ENCODE peak calls at places on chromosomes 4 and X, in six cellular contexts. T is heart right ventricle; Z is CD8-positive, alpha-beta T cell; M is PC-9; J is gastrocnemius medialis; P is uterus. H is an unnamed sample. For H3K9me3, the result is how much of the 10 kb centered on the place peaks cover.

GRCh38 chr4:136927172-136927571 is 605.1 kb downstream of the PCDH18 start:
- DNase-seq in T (no peak), M (peak), P (no peak), J (no peak), Z (no peak), H (no peak)

GRCh38 chr4:84573738-84574720 is 8.9 kb upstream of the CDS1 start:
- DNase-seq in Z (no peak), J (no peak), M (peak), P (no peak), T (no peak), H (no peak)

GRCh38 chr4:7193040-7193958 is 961 bp downstream of the SORCS2 start:
- DNase-seq in J (no peak), Z (no peak), T (no peak), M (no peak), P (peak), H (no peak)

GRCh38 chr4:176436500-176436973 is 116.8 kb downstream of the SPCS3 start:
- DNase-seq in M (no peak), Z (no peak), P (no peak), T (no peak), J (no peak), H (no peak)

GRCh38 chr4:71130827-71131603 is 137.6 kb downstream of the DCK start:
- DNase-seq in T (no peak), Z (no peak), P (no peak), M (no peak), J (no peak), H (no peak)

GRCh38 chr4:147799986-147800555 is 68.2 kb downstream of the ARHGAP10 start:
- DNase-seq in M (no peak), T (no peak), Z (peak), P (no peak), J (no peak), H (no peak)

GRCh38 chrX:115583730-115584004 is 22.7 kb downstream of the PLS3 start:
- DNase-seq in P (no peak), T (no peak), J (no peak), Z (no peak), M (no peak), H (no peak)

GRCh38 chrX:63581390-63581789 is 203.6 kb downstream of the ARHGEF9 start:
- DNase-seq in J (no peak), T (no peak), P (no peak), Z (no peak), M (no peak), H (no peak)

GRCh38 chr4:5399790-5400421 is 308.5 kb downstream of the EVC2 start:
- DNase-seq in M (no peak), J (no peak), Z (no peak), P (no peak), T (no peak), H (no peak)

GRCh38 chr4:36551697-36552214 is 270.3 kb downstream of the DTHD1 start:
- DNase-seq in P (no peak), J (no peak), M (no peak), T (no peak), Z (no peak), H (no peak)

GRCh38 chr4:89249716-89250361 is 57.8 kb downstream of the GPRIN3 start:
- DNase-seq in P (no peak), M (no peak), Z (no peak), J (no peak), T (no peak), H (no peak)

GRCh38 chr4:63349674-63350025 is 1059.6 kb downstream of the TECRL start:
- DNase-seq in J (no peak), T (no peak), Z (no peak), P (no peak), M (no peak), H (no peak)

GRCh38 chr4:54683616-54684346 is 26.0 kb downstream of the KIT start:
- DNase-seq in T (no peak), Z (peak), M (no peak), J (no peak), P (no peak), H (no peak)

GRCh38 chrX:113629326-113629725 is 788.7 kb upstream of the AMOT start:
- DNase-seq in P (no peak), M (no peak), T (no peak), Z (no peak), J (no peak), H (no peak)

GRCh38 chrX:39556056-39556455 is 541.7 kb downstream of the BCOR start:
- DNase-seq in Z (no peak), T (no peak), J (no peak), P (no peak), M (no peak), H (no peak)

GRCh38 chrX:146355440-146355839 is 454.1 kb upstream of the CXorf51B start:
- DNase-seq in Z (no peak), P (no peak), T (no peak), J (no peak), M (no peak), H (no peak)

GRCh38 chrX:40189621-40190020 is 91.9 kb upstream of the BCOR start:
- DNase-seq in M (no peak), J (no peak), Z (no peak), T (no peak), P (no peak), H (no peak)

GRCh38 chr4:6988016-6988715 is 55.0 kb upstream of the TADA2B start:
- DNase-seq in Z (no peak), J (no peak), P (no peak), T (no peak), M (no peak), H (no peak)

GRCh38 chr4:108247511-108248088 is 78.9 kb upstream of the LEF1 start:
- DNase-seq in T (no peak), P (no peak), Z (no peak), J (no peak), M (peak), H (no peak)

GRCh38 chrX:40663078-40663740 is 15.8 kb upstream of the CXorf38 start:
- DNase-seq in Z (peak), J (no peak), M (no peak), T (no peak), P (no peak), H (no peak)

GRCh38 chr4:111108138-111108537 is 485.3 kb upstream of the PITX2 start:
- DNase-seq in Z (no peak), J (no peak), P (no peak), M (no peak), T (no peak), H (no peak)

GRCh38 chr4:56995525-56995924 is 16.8 kb downstream of the POLR2B start:
- DNase-seq in P (peak), M (no peak), Z (no peak), J (no peak), T (peak), H (peak)

GRCh38 chr4:71262161-71262560 is 76.7 kb upstream of the SLC4A4 start:
- DNase-seq in Z (no peak), M (no peak), J (no peak), T (no peak), P (no peak), H (no peak)

GRCh38 chrX:154603438-154604430 is 15.3 kb downstream of the CTAG1B start:
- DNase-seq in J (no peak), Z (no peak), T (no peak), M (peak), P (no peak), H (no peak)

GRCh38 chr4:16804581-16804980 is 93.9 kb downstream of the LDB2 start:
- DNase-seq in M (no peak), P (no peak), T (no peak), J (no peak), Z (no peak), H (no peak)

GRCh38 chrX:15594371-15594770 is 6.4 kb downstream of the ACE2 start:
- DNase-seq in T (no peak), J (no peak), M (no peak), Z (no peak), P (no peak), H (no peak)

GRCh38 chr4:85520765-85521749 is 46.1 kb downstream of the ARHGAP24 start:
- DNase-seq in J (no peak), T (peak), Z (no peak), M (no peak), P (no peak), H (no peak)

GRCh38 chr4:48791313-48791712 is 11.2 kb upstream of the FRYL start:
- DNase-seq in P (no peak), J (no peak), M (no peak), Z (no peak), T (no peak), H (no peak)

GRCh38 chr4:69095301-69095731 is 958 bp upstream of the UGT2B7 start:
- DNase-seq in J (no peak), P (no peak), T (no peak), Z (no peak), M (peak), H (no peak)

GRCh38 chr4:127139788-127140286 is 492.9 kb upstream of the INTU start:
- DNase-seq in P (no peak), J (no peak), Z (no peak), T (no peak), M (no peak), H (no peak)

GRCh38 chrX:10467793-10468192 is 152.6 kb downstream of the MID1 start:
- DNase-seq in T (no peak), J (no peak), M (no peak), Z (no peak), P (no peak), H (no peak)

DNA sequence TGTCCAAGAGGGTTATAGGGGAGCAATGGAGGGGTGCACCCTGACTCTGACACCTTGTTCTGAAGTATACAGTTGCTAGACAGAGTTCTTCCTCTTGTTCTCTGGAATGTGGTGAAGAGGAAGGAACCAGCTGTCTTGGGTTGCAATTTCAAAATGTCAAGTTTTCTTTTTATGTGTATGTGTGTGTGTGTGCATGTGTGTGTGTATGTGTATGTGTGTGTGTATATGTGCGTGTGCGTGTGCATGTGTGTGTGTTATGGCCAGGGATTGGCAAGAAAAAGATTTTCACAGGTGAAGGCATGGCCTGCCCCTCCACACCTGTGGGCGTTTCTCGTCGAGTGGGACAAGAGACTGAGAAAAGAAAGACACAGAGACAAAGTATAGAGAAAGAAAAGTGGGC is 81.6 kb upstream of the ADGRA3 start:
- DNase-seq in T (no peak), M (no peak), Z (no peak), J (no peak), P (no peak), H (no peak)
- H3K27ac ChIP-seq in T (no peak), M (no peak), Z (no peak), J (no peak), P (no peak), H (no peak)

GRCh38 chr4:92516450-92516849 is 212.7 kb downstream of the GRID2 start:
- DNase-seq in J (no peak), Z (no peak), M (no peak), T (no peak), P (no peak), H (no peak)
- TF ChIP-seq CTCF in J (no peak), Z (no peak), M (no peak), T (no peak), P (no peak), H (no peak)

GRCh38 chrX:118745570-118745969 is 18.2 kb downstream of the IL13RA1 start:
- DNase-seq in Z (no peak), T (no peak), P (no peak), J (no peak), M (no peak), H (no peak)
- H3K9me3 ChIP-seq in Z (under half), T (under half), P (under half), J (under half), M (under half), H (under half)

GRCh38 chrX:47651043-47651905 is 911 bp upstream of the ELK1 start:
- DNase-seq in M (no peak), P (no peak), J (no peak), T (no peak), Z (no peak), H (no peak)

GRCh38 chrX:47648376-47648775 is 2.0 kb downstream of the ELK1 start:
- DNase-seq in J (no peak), P (no peak), Z (no peak), M (no peak), T (no peak), H (no peak)

GRCh38 chrX:47650164-47651042 is at the start of gene ELK1:
- DNase-seq in J (peak), P (peak), M (peak), Z (peak), T (peak), H (peak)

GRCh38 chrX:47649302-47649701 is 1.1 kb downstream of the ELK1 start:
- DNase-seq in T (no peak), Z (no peak), J (no peak), P (no peak), M (no peak), H (no peak)

DNA sequence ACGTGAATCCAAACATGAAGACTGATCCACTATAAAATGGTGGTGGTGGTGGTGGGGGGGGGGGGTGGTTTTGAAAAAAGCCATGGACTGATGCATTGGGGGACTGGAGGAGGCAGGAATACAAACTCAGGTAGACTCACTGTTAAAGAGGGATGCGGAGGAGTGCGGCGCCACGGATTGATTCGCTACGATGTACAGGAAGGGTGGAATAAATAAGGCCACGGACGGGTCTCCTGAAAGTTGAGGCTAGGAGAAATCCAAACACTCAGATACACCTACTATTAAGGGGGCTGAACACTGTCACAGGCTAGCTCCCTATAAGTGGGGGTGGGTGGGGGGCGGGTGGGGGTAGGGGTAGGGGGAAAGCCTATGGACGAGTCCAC is 591 bp downstream of the ELK1 start:
- DNase-seq in P (no peak), T (no peak), M (no peak), Z (no peak), J (no peak), H (no peak)
- H3K27ac ChIP-seq in P (peak), T (peak), M (no peak), Z (peak), J (peak), H (peak)